ENCODE peak calls at places on chromosome 3, in nine cellular contexts. T is fibroblast of lung, Q is heart right ventricle, A is stomach, O is heart left ventricle, W is astrocyte, N is tibial artery, G is A549, I is sigmoid colon. P is an unnamed sample.

GRCh38 chr3:50272911-50273688 is 4.2 kb downstream of the SEMA3B start:
- DNase-seq in I (peak), Q (peak), W (no peak), A (peak), T (peak), O (peak), N (peak), G (peak), P (peak)

GRCh38 chr3:50926868-50927267 is 252.1 kb downstream of the DOCK3 start:
- DNase-seq in G (no peak), T (no peak), A (no peak), O (no peak), N (no peak), W (no peak), Q (no peak), I (no peak), P (no peak)

GRCh38 chr3:179837374-179837773 is 184.5 kb downstream of the USP13 start:
- DNase-seq in Q (no peak), G (no peak), I (no peak), W (no peak), T (no peak), A (no peak), N (no peak), O (no peak), P (peak)

GRCh38 chr3:39349080-39349479 is 19.6 kb downstream of the CCR8 start:
- DNase-seq in T (no peak), W (no peak), G (no peak), A (no peak), I (no peak), N (no peak), Q (no peak), O (no peak), P (no peak)

GRCh38 chr3:189967254-189967865 is 153.3 kb downstream of the P3H2 start:
- DNase-seq in T (peak), W (no peak), O (no peak), G (peak), Q (peak), I (no peak), N (no peak), A (no peak), P (peak)

GRCh38 chr3:63857311-63857710 is 6.3 kb downstream of the THOC7 start:
- DNase-seq in G (no peak), I (no peak), Q (no peak), O (no peak), A (no peak), T (peak), W (peak), N (no peak), P (peak)

GRCh38 chr3:101861978-101862421 is 12.7 kb downstream of the NFKBIZ start:
- DNase-seq in Q (no peak), W (no peak), T (no peak), O (no peak), A (no peak), N (no peak), G (no peak), I (no peak), P (no peak)

GRCh38 chr3:149534671-149535394 is 60.3 kb downstream of the TM4SF4 start:
- DNase-seq in O (no peak), T (peak), Q (no peak), A (no peak), N (no peak), W (peak), G (peak), I (peak), P (peak)

GRCh38 chr3:62095756-62096155 is 277.6 kb downstream of the FEZF2 start:
- DNase-seq in I (no peak), T (no peak), G (no peak), O (no peak), N (no peak), Q (no peak), W (no peak), A (no peak), P (no peak)

GRCh38 chr3:71006810-71007785 is 576.4 kb downstream of the FOXP1 start:
- DNase-seq in O (no peak), A (no peak), N (no peak), Q (no peak), W (peak), T (peak), I (no peak), G (peak), P (peak)

GRCh38 chr3:115156255-115156654 is 9.2 kb upstream of the ZBTB20 start:
- DNase-seq in Q (no peak), G (no peak), A (no peak), I (no peak), T (no peak), N (no peak), W (no peak), O (no peak), P (no peak)

GRCh38 chr3:39343760-39344159 is 14.3 kb downstream of the CCR8 start:
- DNase-seq in O (no peak), G (no peak), Q (no peak), N (no peak), A (no peak), T (no peak), I (no peak), W (no peak), P (no peak)

GRCh38 chr3:114756506-114757279 is 390.4 kb downstream of the ZBTB20 start:
- DNase-seq in N (no peak), I (peak), G (no peak), A (no peak), Q (peak), O (peak), T (peak), W (peak), P (peak)

GRCh38 chr3:153138267-153139210 is 23.5 kb upstream of the RAP2B start:
- DNase-seq in O (peak), G (peak), N (peak), T (peak), W (peak), A (peak), Q (peak), I (peak), P (peak)

GRCh38 chr3:52820741-52821140 is 9.7 kb downstream of the ITIH4 start:
- DNase-seq in G (peak), A (no peak), N (no peak), I (no peak), W (no peak), Q (no peak), O (no peak), T (no peak), P (peak)

GRCh38 chr3:73419179-73419803 is 205.4 kb downstream of the PDZRN3 start:
- DNase-seq in I (no peak), O (no peak), A (no peak), N (no peak), Q (no peak), T (peak), G (no peak), W (peak), P (peak)

GRCh38 chr3:177521305-177521704 is 324.0 kb upstream of the TBL1XR1 start:
- DNase-seq in N (no peak), Q (no peak), A (peak), T (no peak), O (no peak), W (no peak), I (no peak), G (no peak), P (no peak)

GRCh38 chr3:69309810-69310209 is 76.1 kb downstream of the FRMD4B start:
- DNase-seq in G (no peak), W (peak), Q (no peak), T (peak), I (no peak), N (no peak), A (no peak), O (no peak), P (peak)

GRCh38 chr3:158106773-158107461 is 697 bp upstream of the SHOX2 start:
- DNase-seq in T (no peak), A (no peak), I (no peak), G (peak), N (no peak), Q (no peak), W (no peak), O (no peak), P (no peak)

GRCh38 chr3:11846281-11847034 is at the start of gene TAMM41:
- DNase-seq in N (peak), T (peak), Q (peak), W (peak), O (peak), A (peak), I (peak), G (peak), P (peak)

GRCh38 chr3:42541079-42541478 is 38.6 kb downstream of the VIPR1 start:
- DNase-seq in O (no peak), T (no peak), G (no peak), Q (peak), N (no peak), W (no peak), I (peak), A (no peak), P (no peak)

GRCh38 chr3:149243540-149243939 is 21.9 kb upstream of the CP start:
- DNase-seq in Q (no peak), W (no peak), I (no peak), A (no peak), N (no peak), O (no peak), T (no peak), G (no peak), P (no peak)

GRCh38 chr3:13631256-13631655 is 82.3 kb downstream of the FBLN2 start:
- DNase-seq in T (no peak), W (no peak), A (no peak), I (no peak), Q (no peak), N (no peak), G (no peak), O (no peak), P (no peak)

GRCh38 chr3:142618917-142619401 is 22.8 kb downstream of the PLS1 start:
- DNase-seq in I (no peak), W (peak), G (peak), T (peak), N (no peak), A (peak), Q (no peak), O (no peak), P (peak)

GRCh38 chr3:42638339-42638842 is 15.1 kb upstream of the ZBTB47 start:
- DNase-seq in A (no peak), W (no peak), G (no peak), Q (no peak), O (no peak), N (no peak), I (no peak), T (no peak), P (no peak)

GRCh38 chr3:56737001-56737400 is 53.9 kb upstream of the TASOR start:
- DNase-seq in G (no peak), T (no peak), A (no peak), I (no peak), N (no peak), O (no peak), W (no peak), Q (no peak), P (no peak)

GRCh38 chr3:126433496-126434263 is 39.0 kb downstream of the CFAP100 start:
- DNase-seq in O (peak), G (no peak), N (peak), W (no peak), A (peak), I (peak), T (no peak), Q (peak), P (no peak)

GRCh38 chr3:149542375-149543312 is 68.1 kb downstream of the TM4SF4 start:
- DNase-seq in A (no peak), T (peak), N (no peak), G (peak), O (no peak), Q (no peak), W (peak), I (no peak), P (peak)

GRCh38 chr3:99471353-99472323 is 166.8 kb upstream of the COL8A1 start:
- DNase-seq in N (peak), T (no peak), A (no peak), W (no peak), Q (peak), G (no peak), I (no peak), O (peak), P (no peak)

GRCh38 chr3:196274585-196274984 is 12.9 kb downstream of the PCYT1A start:
- DNase-seq in O (no peak), T (peak), G (no peak), N (no peak), Q (no peak), A (no peak), I (no peak), W (peak), P (peak)

GRCh38 chr3:10788451-10788850 is 27.6 kb upstream of the SLC6A11 start:
- DNase-seq in N (no peak), W (no peak), G (no peak), Q (no peak), T (no peak), A (no peak), I (no peak), O (no peak), P (no peak)

GRCh38 chr3:183085634-183086390 is 13.5 kb downstream of the MCCC1 start:
- DNase-seq in T (peak), G (no peak), N (no peak), Q (no peak), A (no peak), W (peak), O (no peak), I (no peak), P (peak)

GRCh38 chr3:60552581-60552980 is 698.7 kb downstream of the FHIT start:
- DNase-seq in N (no peak), G (no peak), W (peak), A (no peak), O (no peak), I (no peak), T (peak), Q (no peak), P (no peak)

GRCh38 chr3:133955892-133956291 is 60.2 kb upstream of the RAB6B start:
- DNase-seq in N (no peak), G (no peak), Q (no peak), W (no peak), A (no peak), O (no peak), T (no peak), I (no peak), P (no peak)

GRCh38 chr3:82745544-82745943 is 984.1 kb upstream of the GBE1 start:
- DNase-seq in I (no peak), A (no peak), N (no peak), T (peak), G (no peak), W (peak), O (no peak), Q (no peak), P (no peak)

GRCh38 chr3:13684350-13684749 is 135.4 kb downstream of the FBLN2 start:
- DNase-seq in Q (no peak), G (no peak), W (no peak), A (no peak), I (no peak), O (no peak), T (no peak), N (no peak), P (no peak)

GRCh38 chr3:67531149-67532101 is 123.0 kb downstream of the SUCLG2 start:
- DNase-seq in Q (no peak), O (no peak), I (no peak), N (no peak), A (no peak), G (no peak), W (peak), T (peak), P (no peak)

DNA sequence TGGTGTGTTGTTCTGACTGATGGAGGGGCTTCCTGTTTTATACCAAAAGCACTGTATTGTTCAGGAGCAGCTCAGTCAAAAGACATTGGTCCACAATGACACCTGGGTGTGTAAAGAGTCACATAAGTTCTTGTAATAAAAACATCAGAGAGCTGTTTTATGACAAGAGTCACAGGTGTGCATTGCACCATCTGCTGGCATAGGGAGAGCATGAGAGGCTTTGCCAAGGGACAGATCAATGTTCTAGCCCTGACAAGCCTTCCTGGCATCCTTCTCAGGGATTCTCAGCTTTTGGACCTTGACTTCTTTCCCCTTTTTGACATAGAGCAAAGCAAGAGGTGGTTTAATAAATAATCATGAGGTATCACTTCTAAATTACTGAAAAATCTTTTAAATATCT is 20.5 kb downstream of the ARPP21 start:
- DNase-seq in O (no peak), N (no peak), A (no peak), Q (no peak), I (no peak), G (no peak), T (no peak), W (no peak), P (no peak)
- TF ChIP-seq CTCF in O (no peak), N (no peak), A (no peak), Q (no peak), I (no peak), G (peak), T (no peak), W (no peak), P (peak)

GRCh38 chr3:45623434-45623833 is 28.9 kb downstream of the LIMD1 start:
- DNase-seq in I (no peak), A (no peak), T (no peak), W (no peak), Q (no peak), N (no peak), G (no peak), O (no peak), P (no peak)

GRCh38 chr3:45618081-45618509 is 23.5 kb downstream of the LIMD1 start:
- DNase-seq in O (no peak), T (peak), N (peak), Q (no peak), I (no peak), W (no peak), A (no peak), G (peak), P (no peak)

GRCh38 chr3:45628746-45629145 is 34.2 kb downstream of the LIMD1 start:
- DNase-seq in N (peak), A (no peak), G (no peak), I (no peak), O (no peak), T (no peak), W (no peak), Q (no peak), P (no peak)

GRCh38 chr3:45626096-45626887 is 31.7 kb downstream of the LIMD1 start:
- DNase-seq in W (no peak), N (no peak), Q (no peak), T (no peak), O (no peak), G (no peak), A (no peak), I (no peak), P (no peak)

GRCh38 chr3:45623846-45624245 is 29.3 kb downstream of the LIMD1 start:
- DNase-seq in Q (no peak), O (no peak), N (no peak), T (no peak), G (no peak), I (no peak), W (no peak), A (no peak), P (no peak)
- H3K4me3 ChIP-seq in Q (no peak), O (no peak), N (no peak), T (no peak), G (no peak), I (no peak), W (no peak), A (no peak), P (no peak)

GRCh38 chr3:100802126-100802525 is 92.8 kb downstream of the TFG start:
- DNase-seq in W (no peak), A (no peak), G (no peak), O (no peak), N (no peak), I (no peak), Q (no peak), T (peak), P (no peak)
- TF ChIP-seq CTCF in W (no peak), A (no peak), G (no peak), O (no peak), N (no peak), I (no peak), Q (no peak), T (no peak), P (no peak)

DNA sequence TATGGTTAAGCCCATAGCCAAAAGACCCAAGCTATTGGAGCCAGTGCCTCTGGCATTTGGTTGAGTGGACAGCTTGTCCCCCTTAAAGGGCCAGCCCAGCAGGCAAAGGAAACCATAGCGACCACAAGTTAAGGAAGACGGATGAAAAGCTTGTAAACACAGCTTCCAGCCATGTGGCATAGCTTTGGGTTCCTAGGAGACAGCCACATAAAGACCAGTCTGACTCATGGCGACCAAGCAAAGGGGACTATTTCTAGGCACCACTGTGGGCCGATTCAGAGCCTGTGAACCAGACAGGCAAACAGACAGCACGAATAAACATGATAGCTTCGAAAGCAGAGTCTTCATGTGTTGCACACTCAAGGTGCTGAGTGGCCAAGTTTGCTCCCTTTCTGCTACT is 30.5 kb upstream of the SRGAP3 start:
- DNase-seq in N (no peak), T (peak), W (peak), A (no peak), Q (no peak), G (no peak), I (no peak), O (no peak), P (no peak)
- H3K4me3 ChIP-seq in N (no peak), T (no peak), W (no peak), A (no peak), Q (no peak), G (no peak), I (no peak), O (no peak), P (no peak)

GRCh38 chr3:44761347-44762169 is at the start of the genes KIAA1143 and KIF15:
- DNase-seq in G (peak), T (peak), A (peak), W (peak), I (peak), Q (peak), O (peak), N (peak), P (peak)
- TF ChIP-seq CTCF in G (no peak), T (no peak), A (no peak), W (no peak), I (no peak), Q (peak), O (no peak), N (no peak), P (no peak)

GRCh38 chr3:194766845-194767244 is 81.2 kb downstream of the FAM43A start:
- DNase-seq in Q (no peak), I (no peak), N (no peak), A (no peak), G (no peak), T (no peak), W (no peak), O (no peak), P (no peak)

GRCh38 chr3:194767430-194768207 is 81.9 kb downstream of the FAM43A start:
- DNase-seq in Q (no peak), T (no peak), N (no peak), W (no peak), I (no peak), O (no peak), A (no peak), G (no peak), P (no peak)

GRCh38 chr3:194769020-194769643 is 83.4 kb downstream of the FAM43A start:
- DNase-seq in G (peak), A (peak), O (peak), W (peak), Q (peak), I (peak), N (peak), T (peak), P (peak)

GRCh38 chr3:194772241-194773000 is 86.7 kb downstream of the FAM43A start:
- DNase-seq in A (no peak), G (no peak), Q (no peak), I (no peak), O (no peak), T (no peak), N (no peak), W (no peak), P (no peak)

DNA sequence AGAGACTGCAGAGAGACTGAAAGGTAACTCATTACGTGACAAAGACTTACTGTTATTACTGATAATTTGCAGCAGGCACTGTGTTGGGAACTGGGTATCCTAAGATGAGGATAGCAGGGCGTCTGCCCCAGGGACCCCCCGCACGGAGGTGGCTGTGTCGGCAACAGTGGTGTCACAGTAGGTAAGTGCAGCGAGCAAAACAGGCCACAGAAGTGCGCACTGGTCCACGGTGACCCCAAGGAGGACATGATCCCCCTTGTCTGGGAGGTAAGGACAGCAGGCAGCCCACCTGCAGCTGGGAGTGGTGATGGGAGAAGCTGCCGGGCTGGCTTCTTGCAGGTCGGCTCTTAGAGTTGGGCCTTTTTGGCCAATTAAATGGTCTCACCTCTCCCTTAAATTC is 82.9 kb downstream of the FAM43A start:
- DNase-seq in T (no peak), A (no peak), N (no peak), G (no peak), I (no peak), O (no peak), W (no peak), Q (no peak), P (no peak)
- H3K4me3 ChIP-seq in T (no peak), A (peak), N (peak), G (no peak), I (peak), O (no peak), W (no peak), Q (no peak), P (no peak)

DNA sequence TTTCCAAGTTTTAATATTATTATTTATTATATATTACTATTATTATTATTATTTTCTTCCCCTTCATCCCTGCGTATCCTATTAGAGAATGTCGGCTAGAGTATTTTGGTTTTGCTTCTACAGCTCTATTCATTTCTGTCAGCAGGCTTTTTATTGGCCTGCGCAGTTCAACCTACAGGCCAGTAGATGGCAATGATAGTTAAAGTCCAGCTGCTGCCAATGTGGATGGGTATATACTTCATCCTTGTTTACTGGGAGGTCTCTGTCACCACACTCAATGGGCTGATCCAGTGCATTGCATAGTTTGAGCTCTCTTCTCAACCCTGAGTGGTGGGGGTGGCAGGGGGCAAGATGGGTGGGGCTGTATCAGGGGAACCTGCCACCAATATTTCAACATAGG is 799.8 kb downstream of the NSUN3 start:
- DNase-seq in I (no peak), O (no peak), A (no peak), Q (no peak), G (peak), N (no peak), T (peak), W (no peak), P (peak)
- TF ChIP-seq CTCF in I (no peak), O (peak), A (peak), Q (peak), G (peak), N (no peak), T (peak), W (peak), P (peak)